ENCODE peak calls at places on chromosomes 2 and 18, in nine cellular contexts. Y is heart left ventricle, O is astrocyte of the spinal cord, C is HCT116, L is endothelial cell, P is uterus, M is HFFc6, W is astrocyte of the cerebellum, S is PC-9. E is an unnamed sample.

GRCh38 chr2:231113489-231113888 is 11.4 kb downstream of the HTR2B start:
- DNase-seq in Y (no peak), O (no peak), C (no peak), L (no peak), P (no peak), M (no peak), W (no peak), S (no peak), E (no peak)

GRCh38 chr2:170924969-170925368 is 4.1 kb upstream of the GORASP2 start:
- DNase-seq in Y (no peak), O (no peak), C (no peak), L (no peak), P (no peak), M (no peak), W (no peak), S (no peak), E (no peak)

GRCh38 chr18:36412778-36413177 is 115.3 kb downstream of the FHOD3 start:
- DNase-seq in Y (no peak), O (peak; percentile 29), C (no peak), L (peak; percentile 42), P (no peak), M (peak; percentile 26), W (peak; percentile 8), S (peak; percentile 4), E (no peak)

GRCh38 chr2:16496426-16497388 is 168.9 kb downstream of the CYRIA start:
- DNase-seq in Y (no peak), O (no peak), C (no peak), L (no peak), P (no peak), M (no peak), W (no peak), S (no peak), E (no peak)

GRCh38 chr2:11710210-11710609 is 36.2 kb upstream of the LPIN1 start:
- DNase-seq in Y (no peak), O (peak; percentile 85), C (no peak), L (no peak), P (peak; percentile 33), M (peak; percentile 72), W (peak; percentile 84), S (peak; percentile 59), E (no peak)

GRCh38 chr18:3472681-3473544 is 22.9 kb downstream of the TGIF1 start:
- DNase-seq in Y (no peak), O (no peak), C (no peak), L (no peak), P (no peak), M (no peak), W (no peak), S (no peak), E (no peak)

GRCh38 chr2:239158641-239159475 is 242.0 kb downstream of the HDAC4 start:
- DNase-seq in Y (peak; percentile 15), O (no peak), C (no peak), L (no peak), P (peak; percentile 13), M (no peak), W (no peak), S (no peak), E (no peak)

GRCh38 chr2:195636890-195637289 is 20.1 kb upstream of the SLC39A10 start:
- DNase-seq in Y (no peak), O (peak; percentile 21), C (no peak), L (no peak), P (no peak), M (no peak), W (no peak), S (no peak), E (no peak)

GRCh38 chr2:38374978-38375377 is 2.1 kb downstream of the ATL2 start:
- DNase-seq in Y (no peak), O (no peak), C (no peak), L (no peak), P (no peak), M (no peak), W (no peak), S (no peak), E (no peak)

GRCh38 chr2:45610281-45611019 is 617 bp downstream of the SRBD1 start:
- DNase-seq in Y (peak; percentile 55), O (peak; percentile 69), C (peak; percentile 48), L (peak; percentile 38), P (peak; percentile 44), M (peak; percentile 50), W (peak; percentile 45), S (peak; percentile 52), E (no peak)

GRCh38 chr2:188598551-188598950 is 306.9 kb downstream of the GULP1 start:
- DNase-seq in Y (peak; percentile 29), O (peak; percentile 79), C (no peak), L (no peak), P (peak; percentile 31), M (no peak), W (no peak), S (no peak), E (peak; percentile 43)

GRCh38 chr2:187349328-187349944 is 98.6 kb downstream of the CALCRL start:
- DNase-seq in Y (no peak), O (no peak), C (no peak), L (no peak), P (no peak), M (no peak), W (no peak), S (no peak), E (no peak)

GRCh38 chr2:62687644-62688043 is 17.9 kb upstream of the EHBP1 start:
- DNase-seq in Y (no peak), O (no peak), C (no peak), L (no peak), P (no peak), M (peak; percentile 50), W (no peak), S (no peak), E (no peak)

GRCh38 chr2:105919191-105919811 is 174.6 kb downstream of the NCK2 start:
- DNase-seq in Y (peak; percentile 54), O (no peak), C (peak; percentile 92), L (no peak), P (no peak), M (no peak), W (no peak), S (peak; percentile 53), E (no peak)

GRCh38 chr2:158459161-158460003 is 2.6 kb downstream of the PKP4 start:
- DNase-seq in Y (no peak), O (peak; percentile 18), C (no peak), L (no peak), P (no peak), M (no peak), W (no peak), S (no peak), E (no peak)

DNA sequence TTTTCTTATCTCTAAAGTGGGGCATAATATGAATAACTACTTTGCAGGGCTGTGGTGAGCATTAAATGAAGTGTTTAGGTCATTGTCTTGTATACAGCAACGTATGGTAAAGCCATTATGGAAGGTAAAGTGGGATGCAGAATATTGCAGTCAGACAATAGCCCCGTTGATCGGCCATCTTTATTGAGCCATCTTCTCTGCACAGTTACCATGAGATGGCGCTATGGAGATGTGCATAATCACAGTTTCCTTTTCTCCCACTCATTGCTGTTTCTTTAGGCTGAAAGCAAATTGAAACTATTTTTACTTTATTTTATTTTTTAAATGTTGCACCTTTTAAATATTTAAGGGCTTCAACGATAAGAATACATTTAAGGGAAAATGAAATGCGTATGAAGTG is 108.9 kb downstream of the THSD7B start:
- DNase-seq in Y (no peak), O (no peak), C (no peak), L (peak; percentile 24), P (no peak), M (no peak), W (no peak), S (no peak), E (no peak)
- TF ChIP-seq CTCF in Y (peak; percentile 20), O (peak; percentile 16), C (no peak), L (peak; percentile 63), P (no peak), M (peak; percentile 60), W (peak; percentile 12), S (peak; percentile 23), E (peak; percentile 78)

DNA sequence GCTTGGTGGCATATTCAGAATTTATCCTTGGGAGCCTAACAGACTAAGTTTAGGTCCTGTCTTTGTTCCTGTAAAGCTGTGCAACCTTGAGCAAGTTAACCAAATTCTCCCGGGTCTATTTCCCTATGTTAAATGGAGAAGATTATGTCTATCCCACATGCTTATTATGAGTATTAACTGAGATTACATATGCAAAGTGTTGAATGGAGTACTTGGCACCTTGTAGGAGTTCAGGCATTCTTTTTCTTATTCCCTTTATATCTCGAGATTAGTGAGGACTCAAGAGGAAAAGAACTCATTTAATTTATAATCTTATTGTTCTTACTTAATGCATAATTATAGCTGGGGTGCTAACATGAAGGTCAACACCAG is 184.6 kb downstream of the FMNL2 start:
- DNase-seq in Y (no peak), O (no peak), C (no peak), L (no peak), P (no peak), M (no peak), W (no peak), S (no peak), E (no peak)
- TF ChIP-seq CTCF in Y (no peak), O (no peak), C (no peak), L (no peak), P (no peak), M (no peak), W (no peak), S (no peak), E (no peak)

GRCh38 chr2:207142461-207142860 is 23.3 kb downstream of the KLF7 start:
- DNase-seq in Y (no peak), O (no peak), C (no peak), L (no peak), P (no peak), M (no peak), W (no peak), S (no peak), E (no peak)
- TF ChIP-seq CTCF in Y (no peak), O (no peak), C (no peak), L (no peak), P (no peak), M (peak; percentile 29), W (no peak), S (no peak), E (peak; percentile 37)

GRCh38 chr2:152419944-152420813 is 85.2 kb downstream of the FMNL2 start:
- DNase-seq in Y (no peak), O (no peak), C (no peak), L (no peak), P (no peak), M (no peak), W (no peak), S (no peak), E (no peak)

GRCh38 chr2:152420923-152421322 is 85.9 kb downstream of the FMNL2 start:
- DNase-seq in Y (no peak), O (no peak), C (no peak), L (no peak), P (no peak), M (no peak), W (no peak), S (no peak), E (no peak)

GRCh38 chr2:152415811-152416210 is 80.8 kb downstream of the FMNL2 start:
- DNase-seq in Y (no peak), O (no peak), C (no peak), L (no peak), P (no peak), M (no peak), W (no peak), S (no peak), E (no peak)

GRCh38 chr2:152421521-152422367 is 86.8 kb downstream of the FMNL2 start:
- DNase-seq in Y (no peak), O (peak; percentile 98), C (peak; percentile 75), L (no peak), P (peak; percentile 32), M (peak; percentile 98), W (peak; percentile 94), S (peak; percentile 50), E (peak; percentile 97)

DNA sequence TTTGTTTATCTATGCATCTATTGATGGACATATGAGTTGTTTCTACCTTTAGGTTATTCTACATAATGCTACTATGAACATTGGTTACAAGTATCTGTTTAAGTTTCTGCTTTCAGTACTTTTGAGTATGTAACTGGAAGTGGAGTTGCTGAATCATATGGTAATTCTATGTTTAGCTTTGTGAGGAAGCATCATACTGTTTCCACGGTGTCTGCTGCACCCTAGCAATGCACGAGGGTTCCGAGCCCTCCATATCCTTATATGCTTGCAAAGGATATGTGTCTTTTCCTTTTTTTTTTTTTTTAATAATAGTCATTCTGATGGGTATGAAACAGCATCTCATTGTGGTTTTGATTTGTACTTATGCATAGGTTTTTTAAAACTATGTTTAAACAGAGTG is 83.7 kb downstream of the FMNL2 start:
- DNase-seq in Y (no peak), O (peak; percentile 73), C (no peak), L (no peak), P (no peak), M (no peak), W (no peak), S (no peak), E (no peak)
- TF ChIP-seq CTCF in Y (no peak), O (peak; percentile 21), C (no peak), L (no peak), P (no peak), M (no peak), W (no peak), S (no peak), E (no peak)

E was measured in epithelial cell of proximal tubule.